ENCODE peak calls at places on chromosomes 5 and 9, in nine cellular contexts. P is GM23338, N is A549, O is HCT116, R is HL-60, V is SK-N-SH, S is HepG2, T is K562, B is GM12878. W is an unnamed sample.

GRCh38 chr5:154369682-154370081 is 76.1 kb upstream of the SAP30L start:
- DNase-seq in P (peak; percentile 9), N (no peak), O (no peak), R (no peak), V (no peak), S (no peak), T (peak; percentile 33), B (no peak), W (no peak)

GRCh38 chr5:119319401-119319800 is 36.4 kb upstream of the TNFAIP8 start:
- DNase-seq in P (no peak), N (no peak), O (no peak), R (no peak), V (no peak), S (no peak), T (no peak), B (no peak), W (no peak)

GRCh38 chr5:80784451-80784850 is 129.7 kb upstream of the DHFR start:
- DNase-seq in P (no peak), N (no peak), O (no peak), R (no peak), V (no peak), S (no peak), T (no peak), B (no peak), W (no peak)

GRCh38 chr9:133658442-133659431 is 22.6 kb downstream of the DBH start:
- DNase-seq in P (no peak), N (peak; percentile 72), O (peak; percentile 15), R (no peak), V (no peak), S (peak; percentile 81), T (peak; percentile 82), B (no peak), W (no peak)

GRCh38 chr9:127136880-127137639 is 14.6 kb upstream of the ANGPTL2 start:
- DNase-seq in P (no peak), N (no peak), O (no peak), R (no peak), V (no peak), S (no peak), T (no peak), B (no peak), W (no peak)

GRCh38 chr9:121604242-121604641 is 47.2 kb upstream of the DAB2IP start:
- DNase-seq in P (peak; percentile 61), N (no peak), O (no peak), R (no peak), V (peak; percentile 44), S (peak; percentile 82), T (no peak), B (no peak), W (no peak)

GRCh38 chr9:98781588-98782383 is 14.6 kb downstream of the ANKS6 start:
- DNase-seq in P (no peak), N (peak; percentile 67), O (peak; percentile 89), R (no peak), V (no peak), S (peak; percentile 22), T (peak; percentile 42), B (no peak), W (no peak)

GRCh38 chr9:127676636-127677035 is 30.2 kb upstream of the CFAP157 start:
- DNase-seq in P (no peak), N (no peak), O (no peak), R (no peak), V (no peak), S (no peak), T (no peak), B (no peak), W (no peak)

GRCh38 chr9:96413312-96414221 is 4.6 kb downstream of the ZNF367 start:
- DNase-seq in P (no peak), N (no peak), O (no peak), R (peak; percentile 67), V (no peak), S (no peak), T (no peak), B (peak; percentile 66), W (no peak)

GRCh38 chr9:126024581-126025230 is 277.5 kb downstream of the PBX3 start:
- DNase-seq in P (no peak), N (no peak), O (no peak), R (no peak), V (no peak), S (no peak), T (no peak), B (no peak), W (no peak)

GRCh38 chr9:125990186-125990792 is 243.1 kb downstream of the PBX3 start:
- DNase-seq in P (no peak), N (no peak), O (no peak), R (no peak), V (no peak), S (no peak), T (no peak), B (no peak), W (no peak)

GRCh38 chr5:33231214-33231710 is 209.5 kb upstream of the TARS1 start:
- DNase-seq in P (no peak), N (no peak), O (no peak), R (no peak), V (no peak), S (no peak), T (no peak), B (no peak), W (no peak)

GRCh38 chr5:68838157-68838718 is 255.6 kb upstream of the SLC30A5 start:
- DNase-seq in P (no peak), N (no peak), O (no peak), R (no peak), V (no peak), S (no peak), T (no peak), B (no peak), W (no peak)

GRCh38 chr5:156051972-156052371 is 275.0 kb upstream of the SGCD start:
- DNase-seq in P (peak; percentile 17), N (no peak), O (no peak), R (no peak), V (no peak), S (no peak), T (no peak), B (no peak), W (no peak)

GRCh38 chr9:106634641-106635040 is 228.3 kb upstream of the ZNF462 start:
- DNase-seq in P (no peak), N (no peak), O (no peak), R (no peak), V (no peak), S (no peak), T (no peak), B (no peak), W (no peak)

GRCh38 chr5:6632324-6632930 is 417 bp downstream of the NSUN2 start:
- DNase-seq in P (peak; percentile 59), N (peak; percentile 35), O (no peak), R (no peak), V (no peak), S (peak; percentile 18), T (no peak), B (no peak), W (no peak)
- TF ChIP-seq CTCF in P (no peak), N (no peak), O (no peak), R (no peak), V (peak; percentile 21), S (peak; percentile 1), T (peak; percentile 7), B (no peak), W (no peak)

GRCh38 chr9:137276757-137277328 is 683 bp upstream of the TOR4A start:
- DNase-seq in P (peak; percentile 79), N (no peak), O (no peak), R (peak; percentile 78), V (no peak), S (peak; percentile 76), T (peak; percentile 77), B (no peak), W (no peak)
- TF ChIP-seq REST in P (no peak), N (no peak), O (no peak), R (no peak), V (no peak), S (no peak), T (peak; percentile 11), B (no peak), W (no peak)

GRCh38 chr5:139273322-139273571 is 20.3 kb upstream of the MATR3 start:
- DNase-seq in P (peak; percentile 62), N (peak; percentile 43), O (no peak), R (no peak), V (peak; percentile 64), S (peak; percentile 51), T (no peak), B (no peak), W (no peak)

GRCh38 chr5:139272471-139273321 is 20.8 kb upstream of the MATR3 start:
- DNase-seq in P (no peak), N (no peak), O (no peak), R (no peak), V (no peak), S (peak; percentile 73), T (no peak), B (no peak), W (no peak)

GRCh38 chr5:139275536-139276297 is 17.8 kb upstream of the MATR3 start:
- DNase-seq in P (no peak), N (no peak), O (no peak), R (no peak), V (no peak), S (peak; percentile 30), T (peak; percentile 24), B (no peak), W (no peak)

GRCh38 chr5:139271201-139272027 is 22.1 kb upstream of the MATR3 start:
- DNase-seq in P (no peak), N (no peak), O (no peak), R (no peak), V (no peak), S (peak; percentile 74), T (no peak), B (no peak), W (no peak)

DNA sequence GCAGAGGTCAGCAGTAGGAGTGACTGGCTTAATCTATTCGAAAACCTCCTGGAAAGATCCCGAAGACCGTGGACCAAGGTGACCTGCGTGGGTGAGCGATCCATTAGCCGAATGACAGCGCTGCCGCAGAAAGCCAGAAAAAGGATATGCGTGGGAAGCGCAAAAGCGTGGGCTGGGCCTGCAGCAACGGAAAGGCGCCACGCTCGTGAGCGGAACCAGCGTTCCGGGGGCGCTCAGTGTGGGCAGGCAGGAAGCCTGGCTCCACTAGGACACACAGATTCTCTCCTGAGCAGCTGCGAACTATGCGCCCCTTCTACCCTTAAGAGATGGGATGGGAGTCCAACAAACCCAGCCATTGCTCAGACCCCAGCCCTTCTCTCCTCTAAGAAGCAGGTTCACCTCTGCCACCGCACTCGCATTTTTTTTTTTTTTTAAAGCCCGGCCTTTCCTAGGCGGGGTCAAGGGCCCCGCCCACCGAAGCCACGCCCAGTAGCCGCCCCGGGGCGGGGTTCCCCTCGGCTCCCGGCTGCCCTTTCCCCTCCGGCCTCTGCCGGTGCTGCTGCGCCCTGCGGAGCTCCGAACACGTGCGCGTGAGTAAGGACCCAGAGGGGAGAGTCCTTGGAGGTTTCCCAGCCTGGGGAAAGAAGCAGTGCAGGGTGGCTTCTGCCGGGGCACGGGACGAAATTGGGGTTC is 19.8 kb upstream of the MATR3 start:
- DNase-seq in P (peak; percentile 93), N (peak; percentile 93), O (peak; percentile 74), R (peak; percentile 75), V (peak; percentile 97), S (peak; percentile 82), T (peak; percentile 97), B (peak; percentile 61), W (no peak)
- TF ChIP-seq CTCF in P (no peak), N (no peak), O (no peak), R (no peak), V (peak; percentile 6), S (no peak), T (peak; percentile 30), B (peak; percentile 25), W (no peak)

DNA sequence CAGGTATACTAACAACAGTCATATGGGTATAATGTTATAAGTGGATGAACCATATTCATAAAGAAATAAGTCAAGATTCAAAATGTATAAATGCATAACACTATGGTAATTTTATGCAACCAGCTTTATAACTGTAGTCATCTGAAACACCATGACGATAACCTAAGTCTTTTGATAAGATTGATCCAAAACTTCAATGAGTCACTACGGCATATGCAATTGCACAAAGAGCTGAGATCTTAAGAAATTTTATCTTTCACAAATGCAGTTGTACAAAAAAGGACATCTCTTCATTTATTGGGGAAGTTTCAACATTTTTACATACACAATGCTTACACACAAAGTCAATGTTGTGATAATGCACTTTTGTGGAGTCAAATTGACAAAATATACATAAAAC is 20.3 kb downstream of the FAM81B start:
- DNase-seq in P (no peak), N (no peak), O (no peak), R (no peak), V (no peak), S (no peak), T (no peak), B (no peak), W (no peak)
- TF ChIP-seq REST in P (no peak), N (no peak), O (no peak), R (no peak), V (no peak), S (no peak), T (no peak), B (no peak), W (no peak)

W was measured in Panc1.